ENCODE peak calls at places on chromosomes 7 and 10, in seven cellular contexts. One of them, this sample, is unnamed.

GRCh38 chr7:104231054-104232046 is 23.5 kb upstream of the ORC5 start:
- DNase-seq in bronchial epithelial cell: peak; percentile 46
- DNase-seq in mammary epithelial cell: peak; percentile 30
- DNase-seq in Panc1: peak; percentile 57
- DNase-seq in AG10803: peak; percentile 49
- DNase-seq in CD8-positive, alpha-beta memory T cell: peak; percentile 24
- DNase-seq in Peyer's patch: no peak
- DNase-seq in this sample: peak; percentile 29

GRCh38 chr7:7770228-7770627 is 51.8 kb upstream of the RPA3 start:
- DNase-seq in mammary epithelial cell: peak; percentile 57
- DNase-seq in AG10803: peak; percentile 51
- DNase-seq in bronchial epithelial cell: no peak
- DNase-seq in Peyer's patch: no peak
- DNase-seq in Panc1: no peak
- DNase-seq in CD8-positive, alpha-beta memory T cell: no peak
- DNase-seq in this sample: no peak

GRCh38 chr7:114082934-114083647 is 164.3 kb upstream of the PPP1R3A start:
- DNase-seq in Panc1: no peak
- DNase-seq in bronchial epithelial cell: no peak
- DNase-seq in mammary epithelial cell: no peak
- DNase-seq in AG10803: no peak
- DNase-seq in Peyer's patch: peak; percentile 70
- DNase-seq in CD8-positive, alpha-beta memory T cell: no peak
- DNase-seq in this sample: no peak

GRCh38 chr10:108090476-108091215 is 926.1 kb upstream of the SORCS1 start:
- DNase-seq in bronchial epithelial cell: peak; percentile 81
- DNase-seq in AG10803: no peak
- DNase-seq in CD8-positive, alpha-beta memory T cell: no peak
- DNase-seq in mammary epithelial cell: peak; percentile 68
- DNase-seq in Peyer's patch: no peak
- DNase-seq in Panc1: no peak
- DNase-seq in this sample: no peak

GRCh38 chr10:71134732-71135211 is 77.6 kb upstream of the UNC5B start:
- DNase-seq in bronchial epithelial cell: no peak
- DNase-seq in Peyer's patch: no peak
- DNase-seq in Panc1: no peak
- DNase-seq in AG10803: no peak
- DNase-seq in mammary epithelial cell: no peak
- DNase-seq in CD8-positive, alpha-beta memory T cell: no peak
- DNase-seq in this sample: no peak

GRCh38 chr10:104617831-104618230 is 23.3 kb upstream of the SORCS3 start:
- DNase-seq in AG10803: no peak
- DNase-seq in Peyer's patch: no peak
- DNase-seq in CD8-positive, alpha-beta memory T cell: no peak
- DNase-seq in bronchial epithelial cell: no peak
- DNase-seq in Panc1: no peak
- DNase-seq in mammary epithelial cell: no peak
- DNase-seq in this sample: no peak

GRCh38 chr7:3043544-3044395 is at the start of gene CARD11:
- DNase-seq in CD8-positive, alpha-beta memory T cell: peak; percentile 56
- DNase-seq in AG10803: no peak
- DNase-seq in bronchial epithelial cell: no peak
- DNase-seq in mammary epithelial cell: no peak
- DNase-seq in Peyer's patch: no peak
- DNase-seq in Panc1: no peak
- DNase-seq in this sample: no peak

GRCh38 chr10:3439183-3439582 is 266.6 kb upstream of the PITRM1 start:
- DNase-seq in AG10803: no peak
- DNase-seq in mammary epithelial cell: no peak
- DNase-seq in Panc1: no peak
- DNase-seq in Peyer's patch: no peak
- DNase-seq in bronchial epithelial cell: no peak
- DNase-seq in CD8-positive, alpha-beta memory T cell: no peak
- DNase-seq in this sample: no peak

GRCh38 chr10:60073781-60074656 is 167.7 kb upstream of the CCDC6 start:
- DNase-seq in AG10803: no peak
- DNase-seq in CD8-positive, alpha-beta memory T cell: no peak
- DNase-seq in mammary epithelial cell: no peak
- DNase-seq in Panc1: no peak
- DNase-seq in Peyer's patch: no peak
- DNase-seq in bronchial epithelial cell: no peak
- DNase-seq in this sample: no peak

GRCh38 chr7:23214423-23214822 is 32.2 kb upstream of the GPNMB start:
- DNase-seq in Panc1: no peak
- DNase-seq in AG10803: no peak
- DNase-seq in mammary epithelial cell: no peak
- DNase-seq in Peyer's patch: no peak
- DNase-seq in CD8-positive, alpha-beta memory T cell: no peak
- DNase-seq in bronchial epithelial cell: no peak
- DNase-seq in this sample: no peak

GRCh38 chr7:7449055-7449454 is 86.6 kb downstream of the COL28A1 start:
- DNase-seq in Panc1: no peak
- DNase-seq in Peyer's patch: no peak
- DNase-seq in AG10803: no peak
- DNase-seq in bronchial epithelial cell: no peak
- DNase-seq in mammary epithelial cell: no peak
- DNase-seq in CD8-positive, alpha-beta memory T cell: no peak
- DNase-seq in this sample: no peak

GRCh38 chr7:127678330-127678729 is 26.3 kb downstream of the SND1 start:
- DNase-seq in mammary epithelial cell: no peak
- DNase-seq in bronchial epithelial cell: no peak
- DNase-seq in Peyer's patch: no peak
- DNase-seq in Panc1: no peak
- DNase-seq in AG10803: no peak
- DNase-seq in CD8-positive, alpha-beta memory T cell: no peak
- DNase-seq in this sample: no peak

GRCh38 chr10:18438356-18439126 is 212.8 kb downstream of the NSUN6 start:
- DNase-seq in Panc1: no peak
- DNase-seq in CD8-positive, alpha-beta memory T cell: no peak
- DNase-seq in bronchial epithelial cell: no peak
- DNase-seq in AG10803: no peak
- DNase-seq in Peyer's patch: no peak
- DNase-seq in mammary epithelial cell: no peak
- DNase-seq in this sample: no peak

GRCh38 chr10:71184402-71184801 is 28.0 kb upstream of the UNC5B start:
- DNase-seq in Peyer's patch: no peak
- DNase-seq in AG10803: no peak
- DNase-seq in CD8-positive, alpha-beta memory T cell: no peak
- DNase-seq in mammary epithelial cell: no peak
- DNase-seq in bronchial epithelial cell: no peak
- DNase-seq in Panc1: no peak
- DNase-seq in this sample: no peak

DNA sequence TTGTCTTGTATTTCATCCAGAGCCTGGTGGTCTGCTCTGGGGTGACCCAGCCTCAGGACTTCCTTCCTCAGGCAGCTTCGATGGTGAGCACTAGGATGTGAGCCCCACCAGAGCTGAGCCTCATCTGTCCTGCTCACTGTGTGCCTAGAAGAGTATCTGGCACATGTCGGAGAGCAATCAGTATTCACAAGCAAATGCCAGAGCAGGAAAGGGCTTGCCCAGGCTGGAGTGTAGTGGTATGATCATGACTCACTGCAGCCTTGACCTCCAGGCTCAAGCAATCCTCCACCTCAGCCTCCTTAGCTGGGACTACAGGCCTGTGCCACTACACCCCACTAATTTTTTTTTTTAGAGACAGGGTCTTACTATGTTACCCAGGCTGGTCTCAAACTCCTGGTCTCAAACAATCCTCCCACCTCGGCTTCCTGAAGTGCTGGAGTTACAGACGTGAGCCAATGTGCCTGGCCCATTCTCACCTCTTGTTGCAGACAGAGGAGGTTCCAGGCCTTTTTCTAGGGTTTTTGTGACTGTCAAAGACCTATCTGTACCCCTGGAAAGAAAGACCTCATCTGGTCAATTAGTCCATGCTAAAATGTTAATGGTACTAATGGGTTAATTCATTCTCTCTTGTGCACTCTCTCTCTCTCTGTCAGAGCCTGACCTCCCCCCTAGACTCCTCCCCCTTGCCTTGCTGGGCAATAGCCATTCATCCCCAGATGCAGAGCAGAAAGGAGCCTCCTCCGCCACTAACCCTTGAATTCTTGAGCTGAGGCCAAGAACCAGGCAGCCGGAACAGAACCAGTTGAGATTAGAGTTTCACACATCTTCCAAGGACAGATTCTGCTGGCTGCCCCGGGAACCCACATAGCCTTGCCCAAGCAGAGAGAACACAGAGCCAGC is 209.9 kb downstream of the SKIDA1 start:
- DNase-seq in AG10803: peak; percentile 96
- DNase-seq in bronchial epithelial cell: peak; percentile 94
- DNase-seq in mammary epithelial cell: peak; percentile 85
- DNase-seq in CD8-positive, alpha-beta memory T cell: no peak
- DNase-seq in Peyer's patch: no peak
- DNase-seq in Panc1: no peak
- DNase-seq in this sample: peak; percentile 84
- H3K4me3 ChIP-seq in AG10803: no peak overlapping the region
- H3K4me3 ChIP-seq in bronchial epithelial cell: no peak overlapping the region
- H3K4me3 ChIP-seq in mammary epithelial cell: no peak overlapping the region
- H3K4me3 ChIP-seq in CD8-positive, alpha-beta memory T cell: no peak overlapping the region
- H3K4me3 ChIP-seq in Peyer's patch: no peak overlapping the region
- H3K4me3 ChIP-seq in Panc1: no peak overlapping the region
- H3K4me3 ChIP-seq in this sample: no peak overlapping the region

GRCh38 chr7:102938679-102939078 is 25.9 kb downstream of the LRRC17 start:
- DNase-seq in CD8-positive, alpha-beta memory T cell: no peak
- DNase-seq in bronchial epithelial cell: no peak
- DNase-seq in Panc1: no peak
- DNase-seq in mammary epithelial cell: no peak
- DNase-seq in AG10803: no peak
- DNase-seq in Peyer's patch: no peak
- DNase-seq in this sample: no peak

GRCh38 chr7:102942883-102943261 is 30.1 kb downstream of the LRRC17 start:
- DNase-seq in mammary epithelial cell: no peak
- DNase-seq in Panc1: no peak
- DNase-seq in bronchial epithelial cell: no peak
- DNase-seq in Peyer's patch: no peak
- DNase-seq in AG10803: no peak
- DNase-seq in CD8-positive, alpha-beta memory T cell: no peak
- DNase-seq in this sample: no peak

GRCh38 chr7:102943425-102944169 is 30.8 kb downstream of the LRRC17 start:
- DNase-seq in mammary epithelial cell: no peak
- DNase-seq in CD8-positive, alpha-beta memory T cell: no peak
- DNase-seq in Panc1: no peak
- DNase-seq in AG10803: no peak
- DNase-seq in bronchial epithelial cell: peak; percentile 27
- DNase-seq in Peyer's patch: no peak
- DNase-seq in this sample: no peak

GRCh38 chr7:102944241-102944640 is 31.4 kb downstream of the LRRC17 start:
- DNase-seq in AG10803: no peak
- DNase-seq in Panc1: no peak
- DNase-seq in mammary epithelial cell: no peak
- DNase-seq in bronchial epithelial cell: no peak
- DNase-seq in CD8-positive, alpha-beta memory T cell: no peak
- DNase-seq in Peyer's patch: no peak
- DNase-seq in this sample: no peak

DNA sequence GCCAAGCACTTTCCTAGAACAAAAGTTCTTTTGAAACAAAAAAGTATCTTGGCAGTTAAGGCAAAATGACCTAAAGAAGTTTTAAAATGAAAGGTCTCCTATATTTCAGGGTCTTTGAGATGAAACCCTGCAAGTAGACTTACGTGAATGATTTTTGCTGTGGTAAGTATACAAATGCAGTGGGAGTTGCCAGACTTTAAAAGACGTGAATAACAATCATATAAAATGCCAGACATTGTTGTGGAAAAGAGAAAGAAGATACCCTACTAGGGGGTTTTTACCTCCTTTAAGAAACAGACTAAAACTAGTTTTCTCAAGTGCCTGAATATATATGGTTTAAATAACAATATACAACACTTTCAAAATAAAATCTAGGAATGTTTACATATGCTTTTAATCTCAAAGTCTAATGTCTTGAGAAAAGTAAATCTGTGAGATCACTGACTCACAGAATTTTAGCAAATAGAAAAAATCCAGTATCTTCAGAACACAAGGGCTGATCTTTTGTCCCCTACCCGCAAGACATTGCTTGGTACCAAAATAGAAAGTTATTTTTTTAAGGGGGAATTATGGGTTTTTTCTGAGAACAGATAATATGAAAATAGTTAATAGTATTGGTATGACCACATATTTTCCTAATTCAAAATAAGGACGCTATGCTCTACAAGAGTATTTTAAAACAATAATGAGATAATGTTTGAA is 29.5 kb downstream of the LRRC17 start:
- DNase-seq in AG10803: no peak
- DNase-seq in bronchial epithelial cell: no peak
- DNase-seq in mammary epithelial cell: no peak
- DNase-seq in Panc1: no peak
- DNase-seq in Peyer's patch: no peak
- DNase-seq in CD8-positive, alpha-beta memory T cell: no peak
- DNase-seq in this sample: no peak
- H3K4me3 ChIP-seq in AG10803: no peak overlapping the region
- H3K4me3 ChIP-seq in bronchial epithelial cell: no peak overlapping the region
- H3K4me3 ChIP-seq in mammary epithelial cell: no peak overlapping the region
- H3K4me3 ChIP-seq in Panc1: no peak overlapping the region
- H3K4me3 ChIP-seq in Peyer's patch: no peak overlapping the region
- H3K4me3 ChIP-seq in CD8-positive, alpha-beta memory T cell: no peak overlapping the region
- H3K4me3 ChIP-seq in this sample: no peak overlapping the region

DNA sequence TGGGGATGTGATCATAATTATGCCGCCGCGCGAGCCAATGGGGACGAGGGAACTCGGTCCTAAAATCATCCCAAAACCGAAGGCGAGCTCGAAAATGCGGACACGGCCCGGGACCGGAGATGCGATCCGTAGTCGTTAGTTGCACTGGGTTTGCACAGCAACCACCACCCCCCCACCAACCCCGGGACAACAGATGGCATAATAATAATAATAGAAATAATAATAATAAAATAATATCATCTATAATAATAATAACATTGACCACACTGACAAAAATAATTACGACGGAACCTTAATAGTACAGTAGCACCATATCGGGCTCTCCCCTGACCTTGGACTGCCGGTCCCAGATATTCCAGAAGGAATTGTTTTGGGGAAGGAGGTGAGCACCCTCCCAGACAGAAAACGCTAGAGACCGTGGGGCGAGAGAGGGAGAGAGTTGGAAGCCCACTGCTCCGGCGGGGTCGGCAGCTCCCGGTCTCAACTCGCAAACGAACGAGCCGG is 1.1 kb upstream of the EMX2 start:
- DNase-seq in mammary epithelial cell: no peak
- DNase-seq in Panc1: no peak
- DNase-seq in Peyer's patch: peak; percentile 41
- DNase-seq in bronchial epithelial cell: no peak
- DNase-seq in CD8-positive, alpha-beta memory T cell: no peak
- DNase-seq in AG10803: peak; percentile 92
- DNase-seq in this sample: no peak
- H3K4me3 ChIP-seq in mammary epithelial cell: no peak overlapping the region
- H3K4me3 ChIP-seq in Panc1: no peak overlapping the region
- H3K4me3 ChIP-seq in Peyer's patch: no peak overlapping the region
- H3K4me3 ChIP-seq in bronchial epithelial cell: no peak overlapping the region
- H3K4me3 ChIP-seq in CD8-positive, alpha-beta memory T cell: no peak overlapping the region
- H3K4me3 ChIP-seq in AG10803: peak overlapping the region; percentile 96
- H3K4me3 ChIP-seq in this sample: peak overlapping the region; percentile 34

DNA sequence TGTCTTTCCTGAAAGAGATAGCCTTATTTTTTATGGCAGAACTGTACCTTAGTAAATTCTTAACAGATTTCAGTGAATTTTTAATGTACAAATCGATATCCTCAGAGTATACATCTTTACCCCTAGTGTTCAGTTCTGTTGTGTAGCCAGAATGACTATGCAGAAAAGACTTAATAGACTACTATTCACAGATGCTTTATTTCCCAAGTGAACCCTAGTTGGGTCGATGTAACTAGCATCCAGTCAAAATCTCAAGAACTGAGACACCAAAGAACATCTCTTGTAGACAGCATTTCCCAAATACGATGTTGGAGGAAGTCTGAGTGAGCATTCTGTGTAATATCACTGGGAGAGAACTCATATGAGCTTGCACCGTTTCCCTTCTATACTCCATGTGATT is 1.5 kb downstream of the AKR1C3 start:
- DNase-seq in Panc1: no peak
- DNase-seq in AG10803: no peak
- DNase-seq in CD8-positive, alpha-beta memory T cell: no peak
- DNase-seq in Peyer's patch: no peak
- DNase-seq in mammary epithelial cell: no peak
- DNase-seq in bronchial epithelial cell: no peak
- DNase-seq in this sample: no peak
- H3K4me3 ChIP-seq in Panc1: no peak overlapping the region
- H3K4me3 ChIP-seq in AG10803: peak overlapping the region; percentile 67
- H3K4me3 ChIP-seq in CD8-positive, alpha-beta memory T cell: no peak overlapping the region
- H3K4me3 ChIP-seq in Peyer's patch: no peak overlapping the region
- H3K4me3 ChIP-seq in mammary epithelial cell: peak overlapping the region; percentile 60
- H3K4me3 ChIP-seq in bronchial epithelial cell: peak overlapping the region; percentile 48
- H3K4me3 ChIP-seq in this sample: no peak overlapping the region

This sample was measured in HFF-Myc.